ENCODE peak calls at places on chromosomes 12 and 14, in six cellular contexts. One of them, this sample, is unnamed.

GRCh38 chr12:26832817-26833691 is at the start of gene ITPR2:
- ATAC-seq in upper lobe of left lung: peak; percentile 97
- ATAC-seq in A549: peak; percentile 88
- ATAC-seq in HepG2: peak; percentile 89
- ATAC-seq in K562: peak; percentile 97
- ATAC-seq in GM12878: peak; percentile 84
- ATAC-seq in this sample: peak; percentile 96

GRCh38 chr14:76376001-76376404 is at the start of gene ESRRB:
- ATAC-seq in A549: peak; percentile 51
- ATAC-seq in K562: no peak
- ATAC-seq in HepG2: peak; percentile 27
- ATAC-seq in upper lobe of left lung: no peak
- ATAC-seq in GM12878: no peak
- ATAC-seq in this sample: no peak

GRCh38 chr14:49858383-49858782 is 5.8 kb upstream of the NEMF start:
- ATAC-seq in K562: peak; percentile 52
- ATAC-seq in HepG2: no peak
- ATAC-seq in A549: no peak
- ATAC-seq in upper lobe of left lung: no peak
- ATAC-seq in GM12878: peak; percentile 16
- ATAC-seq in this sample: no peak

GRCh38 chr12:57852620-57853509 is 6.3 kb upstream of the CTDSP2 start:
- ATAC-seq in upper lobe of left lung: peak; percentile 62
- ATAC-seq in HepG2: peak; percentile 74
- ATAC-seq in GM12878: no peak
- ATAC-seq in K562: peak; percentile 22
- ATAC-seq in A549: no peak
- ATAC-seq in this sample: peak; percentile 77

GRCh38 chr12:113135178-113136127 is at the start of gene RASAL1:
- ATAC-seq in A549: peak; percentile 79
- ATAC-seq in GM12878: peak; percentile 91
- ATAC-seq in K562: peak; percentile 95
- ATAC-seq in upper lobe of left lung: peak; percentile 37
- ATAC-seq in HepG2: peak; percentile 79
- ATAC-seq in this sample: no peak

GRCh38 chr14:76868453-76869170 is 42.4 kb downstream of the LRRC74A start:
- ATAC-seq in HepG2: no peak
- ATAC-seq in A549: no peak
- ATAC-seq in GM12878: no peak
- ATAC-seq in K562: no peak
- ATAC-seq in upper lobe of left lung: no peak
- ATAC-seq in this sample: no peak

GRCh38 chr12:68321140-68321539 is 11.0 kb downstream of the MDM1 start:
- ATAC-seq in GM12878: no peak
- ATAC-seq in upper lobe of left lung: no peak
- ATAC-seq in A549: no peak
- ATAC-seq in HepG2: no peak
- ATAC-seq in K562: no peak
- ATAC-seq in this sample: no peak

GRCh38 chr12:2149091-2149490 is 96.3 kb downstream of the CACNA1C start:
- ATAC-seq in HepG2: no peak
- ATAC-seq in A549: no peak
- ATAC-seq in K562: no peak
- ATAC-seq in GM12878: no peak
- ATAC-seq in upper lobe of left lung: no peak
- ATAC-seq in this sample: no peak

GRCh38 chr14:70808023-70808401 is 1.3 kb downstream of the MAP3K9 start:
- ATAC-seq in HepG2: peak; percentile 7
- ATAC-seq in A549: peak; percentile 31
- ATAC-seq in K562: no peak
- ATAC-seq in upper lobe of left lung: no peak
- ATAC-seq in GM12878: peak; percentile 12
- ATAC-seq in this sample: no peak

GRCh38 chr14:71714225-71714624 is 218.0 kb upstream of the RGS6 start:
- ATAC-seq in GM12878: no peak
- ATAC-seq in HepG2: no peak
- ATAC-seq in A549: no peak
- ATAC-seq in K562: no peak
- ATAC-seq in upper lobe of left lung: no peak
- ATAC-seq in this sample: no peak

GRCh38 chr12:47757840-47758583 is 668 bp downstream of the RAPGEF3 start:
- ATAC-seq in K562: no peak
- ATAC-seq in upper lobe of left lung: peak; percentile 32
- ATAC-seq in A549: no peak
- ATAC-seq in HepG2: peak; percentile 9
- ATAC-seq in GM12878: no peak
- ATAC-seq in this sample: no peak

GRCh38 chr12:12622418-12622817 is 10.7 kb downstream of the CREBL2 start:
- ATAC-seq in GM12878: peak; percentile 29
- ATAC-seq in HepG2: no peak
- ATAC-seq in K562: no peak
- ATAC-seq in A549: no peak
- ATAC-seq in upper lobe of left lung: peak; percentile 44
- ATAC-seq in this sample: no peak

GRCh38 chr12:124910561-124911478 is 3.6 kb downstream of the UBC start:
- ATAC-seq in K562: peak; percentile 26
- ATAC-seq in A549: peak; percentile 0
- ATAC-seq in HepG2: no peak
- ATAC-seq in GM12878: peak; percentile 1
- ATAC-seq in upper lobe of left lung: no peak
- ATAC-seq in this sample: no peak

GRCh38 chr12:111102062-111102735 is 181.8 kb upstream of the MYL2 start:
- ATAC-seq in A549: no peak
- ATAC-seq in K562: no peak
- ATAC-seq in GM12878: no peak
- ATAC-seq in upper lobe of left lung: no peak
- ATAC-seq in HepG2: no peak
- ATAC-seq in this sample: no peak

GRCh38 chr12:86860804-86861203 is 604.6 kb upstream of the MGAT4C start:
- ATAC-seq in upper lobe of left lung: no peak
- ATAC-seq in HepG2: no peak
- ATAC-seq in A549: no peak
- ATAC-seq in K562: no peak
- ATAC-seq in GM12878: no peak
- ATAC-seq in this sample: no peak

GRCh38 chr12:130621696-130622298 is 94.3 kb downstream of the RIMBP2 start:
- ATAC-seq in HepG2: no peak
- ATAC-seq in K562: no peak
- ATAC-seq in GM12878: no peak
- ATAC-seq in A549: no peak
- ATAC-seq in upper lobe of left lung: no peak
- ATAC-seq in this sample: no peak

GRCh38 chr14:69792887-69793421 is 4.1 kb downstream of the SLC10A1 start:
- ATAC-seq in HepG2: peak; percentile 93
- ATAC-seq in upper lobe of left lung: no peak
- ATAC-seq in K562: no peak
- ATAC-seq in GM12878: no peak
- ATAC-seq in A549: no peak
- ATAC-seq in this sample: no peak

GRCh38 chr14:75003250-75004027 is 718 bp downstream of the EIF2B2 start:
- ATAC-seq in upper lobe of left lung: no peak
- ATAC-seq in A549: no peak
- ATAC-seq in K562: peak; percentile 10
- ATAC-seq in GM12878: peak; percentile 2
- ATAC-seq in HepG2: peak; percentile 23
- ATAC-seq in this sample: peak; percentile 4

GRCh38 chr14:56064513-56064912 is 53.7 kb upstream of the PELI2 start:
- ATAC-seq in GM12878: no peak
- ATAC-seq in K562: no peak
- ATAC-seq in HepG2: no peak
- ATAC-seq in A549: no peak
- ATAC-seq in upper lobe of left lung: peak; percentile 8
- ATAC-seq in this sample: no peak

GRCh38 chr14:75214558-75214957 is 38.1 kb upstream of the TMED10 start:
- ATAC-seq in A549: no peak
- ATAC-seq in GM12878: no peak
- ATAC-seq in K562: no peak
- ATAC-seq in upper lobe of left lung: no peak
- ATAC-seq in HepG2: no peak
- ATAC-seq in this sample: no peak

GRCh38 chr12:100573499-100574261 is at the start of gene GAS2L3:
- ATAC-seq in K562: peak; percentile 97
- ATAC-seq in upper lobe of left lung: peak; percentile 99
- ATAC-seq in HepG2: peak; percentile 96
- ATAC-seq in GM12878: peak; percentile 98
- ATAC-seq in A549: peak; percentile 94
- ATAC-seq in this sample: peak; percentile 98

GRCh38 chr14:41476526-41476925 is 130.2 kb upstream of the LRFN5 start:
- ATAC-seq in A549: no peak
- ATAC-seq in HepG2: no peak
- ATAC-seq in upper lobe of left lung: no peak
- ATAC-seq in K562: no peak
- ATAC-seq in GM12878: no peak
- ATAC-seq in this sample: no peak

GRCh38 chr14:36222952-36223468 is 46.5 kb upstream of the PTCSC3 start:
- ATAC-seq in GM12878: no peak
- ATAC-seq in HepG2: no peak
- ATAC-seq in K562: no peak
- ATAC-seq in upper lobe of left lung: peak; percentile 26
- ATAC-seq in A549: no peak
- ATAC-seq in this sample: no peak

GRCh38 chr14:28879571-28879970 is 113.0 kb downstream of the FOXG1 start:
- ATAC-seq in A549: no peak
- ATAC-seq in HepG2: no peak
- ATAC-seq in upper lobe of left lung: no peak
- ATAC-seq in K562: no peak
- ATAC-seq in GM12878: no peak
- ATAC-seq in this sample: no peak
- TF ChIP-seq EP300 in A549: no peak
- TF ChIP-seq EP300 in HepG2: no peak
- TF ChIP-seq EP300 in upper lobe of left lung: no peak
- TF ChIP-seq EP300 in K562: no peak
- TF ChIP-seq EP300 in GM12878: no peak
- TF ChIP-seq EP300 in this sample: no peak

GRCh38 chr12:51172515-51173431 is at the start of gene TFCP2:
- ATAC-seq in HepG2: peak; percentile 92
- ATAC-seq in upper lobe of left lung: peak; percentile 99
- ATAC-seq in K562: peak; percentile 94
- ATAC-seq in GM12878: peak; percentile 95
- ATAC-seq in A549: peak; percentile 98
- ATAC-seq in this sample: peak; percentile 99
- TF ChIP-seq EP300 in HepG2: no peak
- TF ChIP-seq EP300 in upper lobe of left lung: no peak
- TF ChIP-seq EP300 in K562: peak; percentile 3
- TF ChIP-seq EP300 in GM12878: no peak
- TF ChIP-seq EP300 in A549: no peak
- TF ChIP-seq EP300 in this sample: no peak

GRCh38 chr14:79708426-79708825 is 502.9 kb downstream of the DIO2 start:
- ATAC-seq in K562: no peak
- ATAC-seq in upper lobe of left lung: no peak
- ATAC-seq in GM12878: no peak
- ATAC-seq in HepG2: no peak
- ATAC-seq in A549: no peak
- ATAC-seq in this sample: no peak
- TF ChIP-seq EP300 in K562: no peak
- TF ChIP-seq EP300 in upper lobe of left lung: no peak
- TF ChIP-seq EP300 in GM12878: no peak
- TF ChIP-seq EP300 in HepG2: no peak
- TF ChIP-seq EP300 in A549: no peak
- TF ChIP-seq EP300 in this sample: no peak

GRCh38 chr12:29304388-29304787 is 76.6 kb downstream of the ERGIC2 start:
- ATAC-seq in HepG2: no peak
- ATAC-seq in GM12878: no peak
- ATAC-seq in A549: no peak
- ATAC-seq in K562: no peak
- ATAC-seq in upper lobe of left lung: no peak
- ATAC-seq in this sample: no peak

GRCh38 chr12:29301114-29301513 is 79.9 kb downstream of the ERGIC2 start:
- ATAC-seq in upper lobe of left lung: no peak
- ATAC-seq in K562: no peak
- ATAC-seq in GM12878: no peak
- ATAC-seq in HepG2: no peak
- ATAC-seq in A549: no peak
- ATAC-seq in this sample: no peak

GRCh38 chr12:29299613-29300012 is 81.4 kb downstream of the ERGIC2 start:
- ATAC-seq in upper lobe of left lung: no peak
- ATAC-seq in HepG2: no peak
- ATAC-seq in A549: no peak
- ATAC-seq in GM12878: peak; percentile 34
- ATAC-seq in K562: no peak
- ATAC-seq in this sample: no peak
- TF ChIP-seq EP300 in upper lobe of left lung: no peak
- TF ChIP-seq EP300 in HepG2: no peak
- TF ChIP-seq EP300 in A549: no peak
- TF ChIP-seq EP300 in GM12878: no peak
- TF ChIP-seq EP300 in K562: no peak
- TF ChIP-seq EP300 in this sample: no peak